ENCODE peak calls at places on chromosome 6, in ten cellular contexts. L, J, Z, Y, R, H, W, T, N and K are unnamed samples.

GRCh38 chr6:44049163-44049988 is 77.9 kb downstream of the MRPL14 start:
- DNase-seq in L (no peak), J (no peak), Z (no peak), Y (no peak), R (no peak), H (no peak), W (no peak), T (no peak), N (no peak), K (no peak)

GRCh38 chr6:126919947-126920346 is 198.5 kb upstream of the RSPO3 start:
- DNase-seq in L (no peak), J (no peak), Z (no peak), Y (no peak), R (peak; percentile 93), H (no peak), W (no peak), T (peak; percentile 11), N (no peak), K (no peak)

GRCh38 chr6:167764713-167765479 is 61.8 kb upstream of the AFDN start:
- DNase-seq in L (no peak), J (no peak), Z (no peak), Y (no peak), R (no peak), H (no peak), W (no peak), T (no peak), N (no peak), K (no peak)

GRCh38 chr6:157376706-157377230 is 4.2 kb upstream of the ZDHHC14 start:
- DNase-seq in L (no peak), J (no peak), Z (no peak), Y (no peak), R (no peak), H (no peak), W (peak; percentile 75), T (no peak), N (no peak), K (no peak)

GRCh38 chr6:125207956-125208355 is 54.4 kb downstream of the TPD52L1 start:
- DNase-seq in L (no peak), J (no peak), Z (no peak), Y (no peak), R (no peak), H (no peak), W (no peak), T (no peak), N (no peak), K (no peak)

GRCh38 chr6:118580585-118581419 is 32.7 kb downstream of the PLN start:
- DNase-seq in L (peak; percentile 88), J (no peak), Z (no peak), Y (peak; percentile 66), R (peak; percentile 68), H (peak; percentile 64), W (peak; percentile 13), T (peak; percentile 47), N (peak; percentile 13), K (no peak)

GRCh38 chr6:125919618-125920017 is 37.0 kb upstream of the HINT3 start:
- DNase-seq in L (no peak), J (no peak), Z (no peak), Y (no peak), R (no peak), H (no peak), W (no peak), T (no peak), N (no peak), K (no peak)

GRCh38 chr6:53070808-53071207 is 5.6 kb downstream of the FBXO9 start:
- DNase-seq in L (no peak), J (no peak), Z (no peak), Y (no peak), R (no peak), H (no peak), W (no peak), T (no peak), N (no peak), K (no peak)

GRCh38 chr6:50936277-50936681 is 117.6 kb downstream of the TFAP2B start:
- DNase-seq in L (no peak), J (no peak), Z (peak; percentile 83), Y (no peak), R (no peak), H (no peak), W (no peak), T (no peak), N (no peak), K (no peak)